ENCODE peak calls at places on chromosomes 6 and 20, in eight cellular contexts. K is effector memory CD8-positive, alpha-beta T cell; E is astrocyte of the cerebellum; O is GM12865; C is Ammon's horn; D is pons; F is amniotic stem cell; L is activated CD8-positive, alpha-beta memory T cell treated with anti-CD3 and anti-CD28 coated beads for 24 hours. I is an unnamed sample.

GRCh38 chr6:43628392-43629103 is 516 bp downstream of the GTPBP2 start:
- DNase-seq in K (peak; percentile 46), E (no peak), O (peak; percentile 69), C (no peak), D (peak; percentile 43), F (no peak), L (peak; percentile 80), I (peak; percentile 33)

GRCh38 chr20:5195655-5196054 is 68.8 kb downstream of the CDS2 start:
- DNase-seq in K (no peak), E (no peak), O (no peak), C (no peak), D (no peak), F (no peak), L (no peak), I (no peak)

GRCh38 chr6:160077526-160077925 is 44.1 kb upstream of the SLC22A1 start:
- DNase-seq in K (no peak), E (no peak), O (no peak), C (no peak), D (no peak), F (peak; percentile 11), L (no peak), I (no peak)

GRCh38 chr6:99933129-99933528 is 60.9 kb downstream of the MCHR2 start:
- DNase-seq in K (no peak), E (peak; percentile 9), O (no peak), C (no peak), D (no peak), F (peak; percentile 28), L (no peak), I (no peak)

GRCh38 chr20:48015943-48016723 is 230.9 kb upstream of the SULF2 start:
- DNase-seq in K (no peak), E (peak; percentile 68), O (no peak), C (no peak), D (no peak), F (peak; percentile 60), L (no peak), I (no peak)

GRCh38 chr20:48638546-48638945 is 189.3 kb downstream of the PREX1 start:
- DNase-seq in K (no peak), E (peak; percentile 29), O (peak; percentile 35), C (no peak), D (no peak), F (no peak), L (no peak), I (no peak)

GRCh38 chr6:106761160-106761559 is 131.8 kb downstream of the QRSL1 start:
- DNase-seq in K (no peak), E (no peak), O (no peak), C (no peak), D (no peak), F (no peak), L (no peak), I (no peak)

GRCh38 chr6:27669278-27669797 is 196.4 kb upstream of the ZNF184 start:
- DNase-seq in K (no peak), E (no peak), O (peak; percentile 44), C (no peak), D (no peak), F (no peak), L (no peak), I (no peak)

GRCh38 chr6:127484207-127484858 is 25.1 kb upstream of the KIAA0408 start:
- DNase-seq in K (no peak), E (peak; percentile 35), O (peak; percentile 52), C (no peak), D (peak; percentile 64), F (no peak), L (no peak), I (no peak)

GRCh38 chr6:41122373-41122772 is 31.8 kb downstream of the TREML1 start:
- DNase-seq in K (no peak), E (no peak), O (no peak), C (no peak), D (no peak), F (no peak), L (no peak), I (no peak)

GRCh38 chr6:26152226-26153101 is 65.2 kb downstream of the HFE start:
- DNase-seq in K (no peak), E (no peak), O (no peak), C (no peak), D (no peak), F (no peak), L (no peak), I (no peak)

GRCh38 chr6:18226451-18226850 is 37.9 kb downstream of the DEK start:
- DNase-seq in K (no peak), E (peak; percentile 98), O (no peak), C (no peak), D (no peak), F (peak; percentile 63), L (no peak), I (no peak)

GRCh38 chr6:2877057-2877882 is 25.8 kb downstream of the SERPINB9 start:
- DNase-seq in K (no peak), E (no peak), O (no peak), C (no peak), D (no peak), F (no peak), L (peak; percentile 55), I (no peak)

GRCh38 chr6:47153066-47153755 is 111.1 kb upstream of the ADGRF1 start:
- DNase-seq in K (no peak), E (peak; percentile 43), O (no peak), C (no peak), D (no peak), F (no peak), L (no peak), I (no peak)

GRCh38 chr20:53707341-53708102 is 113.9 kb upstream of the ZNF217 start:
- DNase-seq in K (no peak), E (no peak), O (peak; percentile 67), C (peak; percentile 37), D (peak; percentile 59), F (peak; percentile 37), L (peak; percentile 68), I (no peak)

GRCh38 chr20:49797292-49797628 is 15.4 kb upstream of the SLC9A8 start:
- DNase-seq in K (no peak), E (no peak), O (no peak), C (no peak), D (no peak), F (no peak), L (no peak), I (no peak)

GRCh38 chr20:17735206-17735804 is 35.5 kb downstream of the BANF2 start:
- DNase-seq in K (no peak), E (peak; percentile 15), O (no peak), C (no peak), D (no peak), F (no peak), L (no peak), I (no peak)

GRCh38 chr6:126050795-126051194 is 64.5 kb downstream of the TRMT11 start:
- DNase-seq in K (no peak), E (no peak), O (no peak), C (no peak), D (no peak), F (no peak), L (no peak), I (no peak)

GRCh38 chr20:59145926-59146800 is 17.5 kb upstream of the ZNF831 start:
- DNase-seq in K (peak; percentile 36), E (no peak), O (no peak), C (peak; percentile 73), D (no peak), F (no peak), L (peak; percentile 86), I (no peak)

GRCh38 chr6:6008648-6009421 is 2.1 kb upstream of the NRN1 start:
- DNase-seq in K (peak; percentile 19), E (no peak), O (peak; percentile 81), C (peak; percentile 76), D (no peak), F (no peak), L (peak; percentile 79), I (no peak)

GRCh38 chr6:30495993-30496392 is 6.7 kb downstream of the HLA-E start:
- DNase-seq in K (no peak), E (no peak), O (no peak), C (no peak), D (no peak), F (no peak), L (no peak), I (no peak)

GRCh38 chr6:87473419-87473903 is 687 bp downstream of the SLC35A1 start:
- DNase-seq in K (no peak), E (peak; percentile 23), O (peak; percentile 70), C (no peak), D (peak; percentile 16), F (no peak), L (no peak), I (no peak)

GRCh38 chr6:11769244-11769643 is 9.4 kb downstream of the ADTRP start:
- DNase-seq in K (no peak), E (no peak), O (no peak), C (no peak), D (no peak), F (no peak), L (no peak), I (no peak)

GRCh38 chr20:36094497-36094896 is 60.0 kb upstream of the EPB41L1 start:
- DNase-seq in K (no peak), E (no peak), O (no peak), C (no peak), D (peak; percentile 26), F (no peak), L (no peak), I (no peak)

GRCh38 chr6:169786349-169786748 is 34.9 kb downstream of the ERMARD start:
- DNase-seq in K (no peak), E (no peak), O (no peak), C (no peak), D (no peak), F (no peak), L (no peak), I (no peak)

GRCh38 chr6:147448212-147448611 is 60.3 kb upstream of the SAMD5 start:
- DNase-seq in K (no peak), E (no peak), O (peak; percentile 29), C (no peak), D (no peak), F (no peak), L (no peak), I (no peak)

I was measured in natural killer cell.